ENCODE peak calls at places on chromosomes 7 and 10, in eight cellular contexts. N is caudate nucleus; U is stromal cell of bone marrow; E is NCI-H2081; I is hypothalamus; T is progenitor cell of endocrine pancreas; G is NCI-H1092 treated with DMSO at 0.1 percent for 48 hours; B is activated T-cell treated with anti-CD3 and anti-CD28 coated beads, Interleukin-2, amount 50 U/mL, for 24 hours. J is an unnamed sample.

GRCh38 chr10:3806603-3807002 is 21.6 kb upstream of the KLF6 start:
- DNase-seq in T (no peak), G (no peak), N (no peak), E (no peak), I (no peak), B (no peak), U (peak), J (no peak)

GRCh38 chr10:91345716-91346115 is 64.4 kb upstream of the HECTD2 start:
- DNase-seq in G (no peak), U (no peak), E (no peak), I (no peak), N (no peak), B (no peak), T (no peak), J (no peak)

GRCh38 chr7:102214477-102215072 is 72.1 kb upstream of the SH2B2 start:
- DNase-seq in N (no peak), G (no peak), I (no peak), U (no peak), B (no peak), E (no peak), T (no peak), J (no peak)

GRCh38 chr7:116101709-116102108 is 71.1 kb upstream of the TFEC start:
- DNase-seq in B (no peak), E (no peak), N (no peak), T (no peak), I (no peak), U (peak), G (no peak), J (no peak)

GRCh38 chr7:42758124-42758523 is 153.7 kb downstream of the C7orf25 start:
- DNase-seq in B (no peak), G (no peak), T (no peak), E (no peak), N (no peak), U (no peak), I (no peak), J (no peak)

GRCh38 chr7:34757570-34758110 is 99.6 kb downstream of the NPSR1 start:
- DNase-seq in B (no peak), I (no peak), U (no peak), E (no peak), T (no peak), N (no peak), G (no peak), J (no peak)

GRCh38 chr10:67609996-67610793 is 85.8 kb downstream of the CTNNA3 start:
- DNase-seq in U (no peak), I (no peak), T (no peak), E (no peak), G (no peak), B (no peak), N (no peak), J (peak)

GRCh38 chr10:106175760-106176377 is 988.6 kb downstream of the SORCS1 start:
- DNase-seq in G (no peak), B (no peak), N (no peak), E (no peak), I (no peak), T (no peak), U (peak), J (peak)

GRCh38 chr7:14377646-14378266 is 388.3 kb upstream of the ETV1 start:
- DNase-seq in I (no peak), G (no peak), B (no peak), T (no peak), N (no peak), U (peak), E (no peak), J (no peak)

GRCh38 chr10:92290076-92290836 is 622 bp downstream of the CPEB3 start:
- DNase-seq in G (peak), I (no peak), N (no peak), U (no peak), B (no peak), E (peak), T (no peak), J (peak)

GRCh38 chr10:77844713-77845454 is 81.7 kb downstream of the DLG5 start:
- DNase-seq in G (no peak), T (no peak), B (no peak), E (no peak), U (peak), N (no peak), I (no peak), J (no peak)

GRCh38 chr7:3979956-3980643 is 679.0 kb downstream of the SDK1 start:
- DNase-seq in B (no peak), I (no peak), T (no peak), E (no peak), G (no peak), U (no peak), N (no peak), J (no peak)

GRCh38 chr10:494556-494955 is 194.9 kb downstream of the DIP2C start:
- DNase-seq in N (no peak), B (no peak), T (no peak), I (no peak), E (no peak), U (no peak), G (no peak), J (no peak)

J was measured in globus pallidus.